ENCODE peak calls at places on chromosomes 6 and 20, in five cellular contexts. A, H, L, S and U are unnamed samples.

GRCh38 chr6:61867635-61868034 is 418.4 kb downstream of the KHDRBS2 start:
- DNase-seq in A (no peak), H (no peak), L (no peak), S (no peak), U (no peak)

GRCh38 chr6:168905451-168906090 is 348.1 kb downstream of the THBS2 start:
- DNase-seq in A (no peak), H (no peak), L (no peak), S (no peak), U (no peak)

GRCh38 chr6:3133515-3133914 is 15.0 kb downstream of the BPHL start:
- DNase-seq in A (no peak), H (no peak), L (no peak), S (no peak), U (no peak)

GRCh38 chr6:14109411-14109826 is 8.2 kb upstream of the CD83 start:
- DNase-seq in A (no peak), H (no peak), L (no peak), S (no peak), U (no peak)

GRCh38 chr6:166997768-166998255 is 1.4 kb upstream of the CEP43 start:
- DNase-seq in A (peak), H (peak), L (peak), S (peak), U (no peak)

GRCh38 chr6:42147138-42147562 is 4.7 kb upstream of the C6orf132 start:
- DNase-seq in A (no peak), H (no peak), L (no peak), S (no peak), U (no peak)

GRCh38 chr20:6075428-6076219 is 21.8 kb upstream of the LRRN4 start:
- DNase-seq in A (no peak), H (no peak), L (no peak), S (no peak), U (no peak)

GRCh38 chr20:12592756-12593155 is 416.0 kb upstream of the SPTLC3 start:
- DNase-seq in A (no peak), H (no peak), L (no peak), S (no peak), U (no peak)

GRCh38 chr6:109820706-109821350 is 129.7 kb downstream of the FIG4 start:
- DNase-seq in A (no peak), H (no peak), L (no peak), S (no peak), U (no peak)

GRCh38 chr6:95578106-95578410 is 723 bp downstream of the MANEA start:
- DNase-seq in A (peak), H (peak), L (no peak), S (no peak), U (no peak)

GRCh38 chr20:8854566-8854965 is 214.3 kb upstream of the PLCB4 start:
- DNase-seq in A (no peak), H (no peak), L (peak), S (no peak), U (no peak)

GRCh38 chr6:33977606-33978438 is 168.1 kb downstream of the GRM4 start:
- DNase-seq in A (no peak), H (no peak), L (peak), S (peak), U (no peak)

GRCh38 chr6:16991981-16992629 is 109.7 kb upstream of the STMND1 start:
- DNase-seq in A (no peak), H (no peak), L (no peak), S (no peak), U (no peak)

GRCh38 chr20:47328841-47329448 is 27.6 kb downstream of the ZMYND8 start:
- DNase-seq in A (no peak), H (no peak), L (peak), S (no peak), U (no peak)

GRCh38 chr6:1463751-1464397 is 74.5 kb downstream of the FOXF2 start:
- DNase-seq in A (no peak), H (no peak), L (no peak), S (no peak), U (no peak)

GRCh38 chr6:87078983-87079616 is 15.8 kb downstream of the CGA start:
- DNase-seq in A (peak), H (peak), L (peak), S (peak), U (no peak)

GRCh38 chr6:155352130-155352420 is 37.8 kb upstream of the TFB1M start:
- DNase-seq in A (no peak), H (no peak), L (no peak), S (no peak), U (no peak)

GRCh38 chr20:11544029-11544678 is 373.5 kb upstream of the BTBD3 start:
- DNase-seq in A (peak), H (no peak), L (no peak), S (no peak), U (peak)

GRCh38 chr6:26284537-26285142 is 80.4 kb upstream of the BTN3A2 start:
- DNase-seq in A (peak), H (no peak), L (peak), S (peak), U (no peak)

GRCh38 chr20:24718696-24719095 is 230.4 kb upstream of the CST7 start:
- DNase-seq in A (no peak), H (no peak), L (no peak), S (no peak), U (no peak)

GRCh38 chr20:33180169-33180568 is 12.2 kb downstream of the BPIFA2 start:
- DNase-seq in A (no peak), H (no peak), L (no peak), S (no peak), U (no peak)